ENCODE peak calls at places on chromosome 6, in eight cellular contexts. One of them, this sample, is unnamed.

GRCh38 chr6:44734886-44735630 is 347.6 kb downstream of the CDC5L start:
- DNase-seq in AG04449: no peak
- DNase-seq in MCF 10A: no peak
- DNase-seq in progenitor cell of endocrine pancreas: no peak
- DNase-seq in choroid plexus epithelial cell: no peak
- DNase-seq in PC-3: no peak
- DNase-seq in GM12864: no peak
- DNase-seq in fibroblast of lung: no peak
- DNase-seq in this sample: no peak

GRCh38 chr6:10429638-10430427 is 15.0 kb upstream of the TFAP2A start:
- DNase-seq in AG04449: no peak
- DNase-seq in MCF 10A: peak; percentile 88
- DNase-seq in progenitor cell of endocrine pancreas: no peak
- DNase-seq in choroid plexus epithelial cell: peak; percentile 64
- DNase-seq in PC-3: peak; percentile 75
- DNase-seq in GM12864: peak; percentile 33
- DNase-seq in fibroblast of lung: peak; percentile 42
- DNase-seq in this sample: peak; percentile 59

GRCh38 chr6:37850728-37851285 is 31.3 kb downstream of the ZFAND3 start:
- DNase-seq in AG04449: no peak
- DNase-seq in MCF 10A: no peak
- DNase-seq in progenitor cell of endocrine pancreas: no peak
- DNase-seq in choroid plexus epithelial cell: no peak
- DNase-seq in PC-3: no peak
- DNase-seq in GM12864: no peak
- DNase-seq in fibroblast of lung: no peak
- DNase-seq in this sample: no peak

GRCh38 chr6:21616005-21616404 is 22.5 kb downstream of the SOX4 start:
- DNase-seq in AG04449: no peak
- DNase-seq in MCF 10A: no peak
- DNase-seq in progenitor cell of endocrine pancreas: no peak
- DNase-seq in choroid plexus epithelial cell: no peak
- DNase-seq in PC-3: no peak
- DNase-seq in GM12864: no peak
- DNase-seq in fibroblast of lung: no peak
- DNase-seq in this sample: no peak

GRCh38 chr6:147633191-147633590 is 124.7 kb downstream of the SAMD5 start:
- DNase-seq in AG04449: no peak
- DNase-seq in MCF 10A: no peak
- DNase-seq in progenitor cell of endocrine pancreas: no peak
- DNase-seq in choroid plexus epithelial cell: no peak
- DNase-seq in PC-3: no peak
- DNase-seq in GM12864: no peak
- DNase-seq in fibroblast of lung: no peak
- DNase-seq in this sample: no peak

GRCh38 chr6:151627689-151628444 is 134.1 kb downstream of the CCDC170 start:
- DNase-seq in AG04449: no peak
- DNase-seq in MCF 10A: peak; percentile 76
- DNase-seq in progenitor cell of endocrine pancreas: no peak
- DNase-seq in choroid plexus epithelial cell: peak; percentile 9
- DNase-seq in PC-3: peak; percentile 72
- DNase-seq in GM12864: no peak
- DNase-seq in fibroblast of lung: peak; percentile 24
- DNase-seq in this sample: no peak

GRCh38 chr6:13953061-13953705 is 28.4 kb downstream of the RNF182 start:
- DNase-seq in AG04449: peak; percentile 2
- DNase-seq in MCF 10A: peak; percentile 1
- DNase-seq in progenitor cell of endocrine pancreas: no peak
- DNase-seq in choroid plexus epithelial cell: peak; percentile 1
- DNase-seq in PC-3: peak; percentile 97
- DNase-seq in GM12864: no peak
- DNase-seq in fibroblast of lung: peak; percentile 63
- DNase-seq in this sample: no peak

GRCh38 chr6:47168176-47168575 is 126.0 kb upstream of the ADGRF1 start:
- DNase-seq in AG04449: peak; percentile 87
- DNase-seq in MCF 10A: peak; percentile 99
- DNase-seq in progenitor cell of endocrine pancreas: no peak
- DNase-seq in choroid plexus epithelial cell: peak; percentile 96
- DNase-seq in PC-3: peak; percentile 98
- DNase-seq in GM12864: no peak
- DNase-seq in fibroblast of lung: peak; percentile 98
- DNase-seq in this sample: no peak

GRCh38 chr6:5115168-5115567 is 30.0 kb downstream of the PPP1R3G start:
- DNase-seq in AG04449: no peak
- DNase-seq in MCF 10A: no peak
- DNase-seq in progenitor cell of endocrine pancreas: no peak
- DNase-seq in choroid plexus epithelial cell: peak; percentile 95
- DNase-seq in PC-3: no peak
- DNase-seq in GM12864: no peak
- DNase-seq in fibroblast of lung: no peak
- DNase-seq in this sample: no peak

GRCh38 chr6:165110871-165111270 is 198.5 kb downstream of the C6orf118 start:
- DNase-seq in AG04449: no peak
- DNase-seq in MCF 10A: no peak
- DNase-seq in progenitor cell of endocrine pancreas: no peak
- DNase-seq in choroid plexus epithelial cell: no peak
- DNase-seq in PC-3: no peak
- DNase-seq in GM12864: no peak
- DNase-seq in fibroblast of lung: peak; percentile 27
- DNase-seq in this sample: no peak

GRCh38 chr6:100370265-100370664 is 94.5 kb downstream of the SIM1 start:
- DNase-seq in AG04449: no peak
- DNase-seq in MCF 10A: no peak
- DNase-seq in progenitor cell of endocrine pancreas: no peak
- DNase-seq in choroid plexus epithelial cell: peak; percentile 26
- DNase-seq in PC-3: peak; percentile 18
- DNase-seq in GM12864: no peak
- DNase-seq in fibroblast of lung: no peak
- DNase-seq in this sample: no peak
- TF ChIP-seq CTCF in AG04449: no peak
- TF ChIP-seq CTCF in MCF 10A: peak; percentile 4
- TF ChIP-seq CTCF in progenitor cell of endocrine pancreas: peak; percentile 33
- TF ChIP-seq CTCF in choroid plexus epithelial cell: peak; percentile 37
- TF ChIP-seq CTCF in PC-3: peak; percentile 45
- TF ChIP-seq CTCF in GM12864: peak; percentile 10
- TF ChIP-seq CTCF in fibroblast of lung: peak; percentile 27
- TF ChIP-seq CTCF in this sample: no peak

DNA sequence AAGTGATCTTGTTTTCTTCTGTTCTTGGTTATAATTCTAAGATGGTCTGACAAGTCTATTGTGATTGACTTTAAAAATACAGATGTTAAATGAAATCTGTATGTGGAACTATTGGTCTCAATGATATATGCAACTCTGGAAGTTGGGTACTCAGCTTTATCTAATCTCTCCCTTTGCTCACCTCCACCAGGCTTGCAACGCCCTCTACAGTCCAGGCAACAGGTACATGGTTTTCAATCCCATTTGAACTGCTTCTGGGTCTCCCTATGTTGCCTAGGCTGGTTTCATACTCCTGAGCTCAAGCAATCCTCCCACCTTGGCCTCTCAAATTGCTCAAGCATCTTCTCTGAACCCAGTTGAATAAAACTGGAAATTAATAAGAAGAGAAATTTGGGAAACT is 25.6 kb upstream of the HLA-DQB1 start:
- DNase-seq in AG04449: no peak
- DNase-seq in MCF 10A: peak; percentile 42
- DNase-seq in progenitor cell of endocrine pancreas: no peak
- DNase-seq in choroid plexus epithelial cell: no peak
- DNase-seq in PC-3: peak; percentile 66
- DNase-seq in GM12864: peak; percentile 68
- DNase-seq in fibroblast of lung: no peak
- DNase-seq in this sample: peak; percentile 45
- TF ChIP-seq CTCF in AG04449: no peak
- TF ChIP-seq CTCF in MCF 10A: peak; percentile 21
- TF ChIP-seq CTCF in progenitor cell of endocrine pancreas: peak; percentile 52
- TF ChIP-seq CTCF in choroid plexus epithelial cell: no peak
- TF ChIP-seq CTCF in PC-3: peak; percentile 83
- TF ChIP-seq CTCF in GM12864: peak; percentile 80
- TF ChIP-seq CTCF in fibroblast of lung: no peak
- TF ChIP-seq CTCF in this sample: peak; percentile 44

GRCh38 chr6:39911513-39912125 is 22.6 kb downstream of the MOCS1 start:
- DNase-seq in AG04449: no peak
- DNase-seq in MCF 10A: no peak
- DNase-seq in progenitor cell of endocrine pancreas: no peak
- DNase-seq in choroid plexus epithelial cell: no peak
- DNase-seq in PC-3: no peak
- DNase-seq in GM12864: no peak
- DNase-seq in fibroblast of lung: no peak
- DNase-seq in this sample: no peak
- TF ChIP-seq CTCF in AG04449: no peak
- TF ChIP-seq CTCF in MCF 10A: no peak
- TF ChIP-seq CTCF in progenitor cell of endocrine pancreas: no peak
- TF ChIP-seq CTCF in choroid plexus epithelial cell: no peak
- TF ChIP-seq CTCF in PC-3: no peak
- TF ChIP-seq CTCF in GM12864: no peak
- TF ChIP-seq CTCF in fibroblast of lung: no peak
- TF ChIP-seq CTCF in this sample: no peak

GRCh38 chr6:143060354-143060805 is 309 bp upstream of the AIG1 start:
- DNase-seq in AG04449: peak; percentile 28
- DNase-seq in MCF 10A: peak; percentile 90
- DNase-seq in progenitor cell of endocrine pancreas: peak; percentile 75
- DNase-seq in choroid plexus epithelial cell: peak; percentile 82
- DNase-seq in PC-3: peak; percentile 67
- DNase-seq in GM12864: peak; percentile 64
- DNase-seq in fibroblast of lung: peak; percentile 89
- DNase-seq in this sample: peak; percentile 87
- TF ChIP-seq CTCF in AG04449: peak; percentile 11
- TF ChIP-seq CTCF in MCF 10A: no peak
- TF ChIP-seq CTCF in progenitor cell of endocrine pancreas: peak; percentile 44
- TF ChIP-seq CTCF in choroid plexus epithelial cell: peak; percentile 27
- TF ChIP-seq CTCF in PC-3: peak; percentile 20
- TF ChIP-seq CTCF in GM12864: peak; percentile 15
- TF ChIP-seq CTCF in fibroblast of lung: peak; percentile 9
- TF ChIP-seq CTCF in this sample: peak; percentile 19

GRCh38 chr6:82248233-82248735 is 740 bp upstream of the IBTK start:
- DNase-seq in AG04449: no peak
- DNase-seq in MCF 10A: peak; percentile 29
- DNase-seq in progenitor cell of endocrine pancreas: no peak
- DNase-seq in choroid plexus epithelial cell: peak; percentile 52
- DNase-seq in PC-3: peak; percentile 90
- DNase-seq in GM12864: no peak
- DNase-seq in fibroblast of lung: peak; percentile 81
- DNase-seq in this sample: peak; percentile 59

GRCh38 chr6:82247634-82248232 is at the start of gene IBTK:
- DNase-seq in AG04449: no peak
- DNase-seq in MCF 10A: peak; percentile 96
- DNase-seq in progenitor cell of endocrine pancreas: peak; percentile 84
- DNase-seq in choroid plexus epithelial cell: peak; percentile 93
- DNase-seq in PC-3: peak; percentile 88
- DNase-seq in GM12864: peak; percentile 76
- DNase-seq in fibroblast of lung: peak; percentile 90
- DNase-seq in this sample: peak; percentile 95

GRCh38 chr6:82249381-82250253 is 2.1 kb upstream of the IBTK start:
- DNase-seq in AG04449: no peak
- DNase-seq in MCF 10A: no peak
- DNase-seq in progenitor cell of endocrine pancreas: no peak
- DNase-seq in choroid plexus epithelial cell: no peak
- DNase-seq in PC-3: no peak
- DNase-seq in GM12864: no peak
- DNase-seq in fibroblast of lung: peak; percentile 20
- DNase-seq in this sample: no peak

GRCh38 chr6:82246802-82247633 is 526 bp downstream of the IBTK start:
- DNase-seq in AG04449: no peak
- DNase-seq in MCF 10A: peak; percentile 38
- DNase-seq in progenitor cell of endocrine pancreas: peak; percentile 46
- DNase-seq in choroid plexus epithelial cell: peak; percentile 46
- DNase-seq in PC-3: peak; percentile 61
- DNase-seq in GM12864: no peak
- DNase-seq in fibroblast of lung: peak; percentile 55
- DNase-seq in this sample: peak; percentile 68

GRCh38 chr6:82251942-82252341 is 4.4 kb upstream of the IBTK start:
- DNase-seq in AG04449: no peak
- DNase-seq in MCF 10A: peak; percentile 40
- DNase-seq in progenitor cell of endocrine pancreas: no peak
- DNase-seq in choroid plexus epithelial cell: peak; percentile 73
- DNase-seq in PC-3: peak; percentile 71
- DNase-seq in GM12864: no peak
- DNase-seq in fibroblast of lung: peak; percentile 27
- DNase-seq in this sample: peak; percentile 49
- TF ChIP-seq CTCF in AG04449: peak; percentile 23
- TF ChIP-seq CTCF in MCF 10A: peak; percentile 34
- TF ChIP-seq CTCF in progenitor cell of endocrine pancreas: peak; percentile 68
- TF ChIP-seq CTCF in choroid plexus epithelial cell: peak; percentile 56
- TF ChIP-seq CTCF in PC-3: peak; percentile 55
- TF ChIP-seq CTCF in GM12864: no peak
- TF ChIP-seq CTCF in fibroblast of lung: peak; percentile 46
- TF ChIP-seq CTCF in this sample: peak; percentile 36

GRCh38 chr6:63351995-63352586 is 32.3 kb upstream of the LGSN start:
- DNase-seq in AG04449: no peak
- DNase-seq in MCF 10A: peak; percentile 60
- DNase-seq in progenitor cell of endocrine pancreas: no peak
- DNase-seq in choroid plexus epithelial cell: peak; percentile 83
- DNase-seq in PC-3: peak; percentile 45
- DNase-seq in GM12864: peak; percentile 55
- DNase-seq in fibroblast of lung: peak; percentile 57
- DNase-seq in this sample: peak; percentile 21
- TF ChIP-seq CTCF in AG04449: peak; percentile 21
- TF ChIP-seq CTCF in MCF 10A: peak; percentile 44
- TF ChIP-seq CTCF in progenitor cell of endocrine pancreas: peak; percentile 22
- TF ChIP-seq CTCF in choroid plexus epithelial cell: peak; percentile 55
- TF ChIP-seq CTCF in PC-3: peak; percentile 62
- TF ChIP-seq CTCF in GM12864: peak; percentile 36
- TF ChIP-seq CTCF in fibroblast of lung: peak; percentile 39
- TF ChIP-seq CTCF in this sample: peak; percentile 38

DNA sequence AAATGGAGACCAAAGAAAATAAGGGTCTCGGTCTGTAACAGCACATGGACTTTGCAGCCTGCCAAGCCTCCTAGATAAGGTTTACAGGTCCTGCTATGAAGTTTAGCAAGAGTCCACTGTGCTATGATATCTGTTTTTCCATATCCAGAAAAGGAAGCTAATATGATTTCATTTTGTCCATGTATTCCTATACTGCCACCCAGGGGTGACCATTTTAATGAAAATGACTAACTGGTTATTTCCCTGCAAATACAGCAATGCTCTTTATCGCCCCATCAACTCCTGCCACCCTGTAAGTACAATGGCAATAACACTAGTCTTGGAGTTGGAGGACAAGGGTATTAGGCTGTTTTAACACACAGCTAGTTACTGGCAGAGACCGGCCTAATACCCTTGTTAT is 115.2 kb upstream of the GLP1R start:
- DNase-seq in AG04449: no peak
- DNase-seq in MCF 10A: peak; percentile 47
- DNase-seq in progenitor cell of endocrine pancreas: no peak
- DNase-seq in choroid plexus epithelial cell: peak; percentile 45
- DNase-seq in PC-3: peak; percentile 71
- DNase-seq in GM12864: no peak
- DNase-seq in fibroblast of lung: no peak
- DNase-seq in this sample: no peak
- TF ChIP-seq CTCF in AG04449: peak; percentile 5
- TF ChIP-seq CTCF in MCF 10A: peak; percentile 33
- TF ChIP-seq CTCF in progenitor cell of endocrine pancreas: no peak
- TF ChIP-seq CTCF in choroid plexus epithelial cell: peak; percentile 49
- TF ChIP-seq CTCF in PC-3: peak; percentile 70
- TF ChIP-seq CTCF in GM12864: no peak
- TF ChIP-seq CTCF in fibroblast of lung: peak; percentile 18
- TF ChIP-seq CTCF in this sample: no peak

This sample was measured in GM13976.